ENCODE peak calls at places on chromosomes 5 and 9, in seven cellular contexts. W is vagina; J is fibroblast of lung; S is CD8-positive, alpha-beta T cell; B is choroid plexus epithelial cell; U is IMR-90; P is colonic mucosa. Q is an unnamed sample.

GRCh38 chr5:68932830-68933434 is 160.9 kb upstream of the SLC30A5 start:
- DNase-seq in W (no peak), J (peak; percentile 9), S (no peak), B (peak; percentile 9), U (no peak), P (no peak), Q (no peak)

GRCh38 chr5:36839479-36839878 is 37.1 kb upstream of the NIPBL start:
- DNase-seq in W (no peak), J (no peak), S (no peak), B (no peak), U (no peak), P (no peak), Q (no peak)

GRCh38 chr5:139638090-139638735 is 9.9 kb upstream of the CXXC5 start:
- DNase-seq in W (peak; percentile 89), J (peak; percentile 76), S (no peak), B (peak; percentile 64), U (peak; percentile 66), P (peak; percentile 85), Q (peak; percentile 70)

GRCh38 chr9:84187090-84187489 is 153.5 kb downstream of the SLC28A3 start:
- DNase-seq in W (no peak), J (peak; percentile 48), S (no peak), B (peak; percentile 20), U (no peak), P (no peak), Q (no peak)

GRCh38 chr9:114855488-114855887 is 49.6 kb upstream of the TNFSF15 start:
- DNase-seq in W (no peak), J (peak; percentile 51), S (no peak), B (no peak), U (peak; percentile 12), P (no peak), Q (no peak)

GRCh38 chr5:16050414-16050813 is 129.2 kb downstream of the MARCHF11 start:
- DNase-seq in W (no peak), J (no peak), S (no peak), B (no peak), U (no peak), P (no peak), Q (no peak)

GRCh38 chr5:131423056-131423455 is 159.2 kb downstream of the CDC42SE2 start:
- DNase-seq in W (no peak), J (peak; percentile 19), S (no peak), B (peak; percentile 71), U (peak; percentile 27), P (no peak), Q (no peak)

GRCh38 chr5:74492230-74492629 is 148.3 kb downstream of the ENC1 start:
- DNase-seq in W (no peak), J (no peak), S (no peak), B (no peak), U (no peak), P (no peak), Q (no peak)

GRCh38 chr5:78611161-78611605 is 37.4 kb downstream of the LHFPL2 start:
- DNase-seq in W (no peak), J (peak; percentile 47), S (no peak), B (no peak), U (peak; percentile 50), P (no peak), Q (peak; percentile 55)

GRCh38 chr5:74281191-74281590 is 359.3 kb downstream of the ENC1 start:
- DNase-seq in W (no peak), J (no peak), S (no peak), B (no peak), U (no peak), P (no peak), Q (no peak)

GRCh38 chr5:135846311-135846710 is 11.8 kb downstream of the SLC25A48 start:
- DNase-seq in W (no peak), J (no peak), S (no peak), B (no peak), U (no peak), P (no peak), Q (no peak)

GRCh38 chr5:127942246-127943060 is 141.1 kb upstream of the SLC12A2 start:
- DNase-seq in W (no peak), J (peak; percentile 56), S (no peak), B (peak; percentile 54), U (peak; percentile 66), P (no peak), Q (no peak)

GRCh38 chr5:75510417-75510835 is 1.0 kb downstream of the CERT1 start:
- DNase-seq in W (no peak), J (peak; percentile 49), S (no peak), B (peak; percentile 42), U (peak; percentile 28), P (no peak), Q (no peak)

GRCh38 chr5:66122379-66123034 is 21.6 kb upstream of the SREK1 start:
- DNase-seq in W (no peak), J (peak; percentile 48), S (no peak), B (no peak), U (peak; percentile 59), P (no peak), Q (no peak)

GRCh38 chr5:78984020-78984610 is 995 bp downstream of the ARSB start:
- DNase-seq in W (no peak), J (peak; percentile 26), S (no peak), B (peak; percentile 32), U (peak; percentile 21), P (no peak), Q (no peak)

GRCh38 chr5:112403069-112403468 is 16.0 kb downstream of the EPB41L4A start:
- DNase-seq in W (no peak), J (no peak), S (no peak), B (no peak), U (no peak), P (no peak), Q (no peak)

GRCh38 chr5:142597546-142598337 is 88.1 kb downstream of the FGF1 start:
- DNase-seq in W (no peak), J (peak; percentile 84), S (no peak), B (peak; percentile 80), U (peak; percentile 90), P (no peak), Q (no peak)

GRCh38 chr5:94849821-94850736 is 231.6 kb downstream of the SLF1 start:
- DNase-seq in W (no peak), J (peak; percentile 76), S (peak; percentile 21), B (peak; percentile 88), U (peak; percentile 66), P (no peak), Q (no peak)

GRCh38 chr9:136088481-136088938 is 6.6 kb downstream of the NACC2 start:
- DNase-seq in W (no peak), J (no peak), S (no peak), B (no peak), U (no peak), P (no peak), Q (no peak)

GRCh38 chr5:181198106-181198685 is 6.8 kb downstream of the TRIM7 start:
- DNase-seq in W (no peak), J (no peak), S (no peak), B (no peak), U (no peak), P (no peak), Q (no peak)

GRCh38 chr9:81894891-81895290 is 33.3 kb upstream of the SPATA31D4 start:
- DNase-seq in W (no peak), J (peak; percentile 45), S (no peak), B (no peak), U (peak; percentile 30), P (no peak), Q (no peak)

GRCh38 chr5:93596676-93597441 is 13.8 kb downstream of the NR2F1 start:
- DNase-seq in W (peak; percentile 80), J (no peak), S (no peak), B (peak; percentile 52), U (no peak), P (peak; percentile 75), Q (no peak)

GRCh38 chr5:96597441-96598020 is 64.6 kb upstream of the CAST start:
- DNase-seq in W (no peak), J (peak; percentile 82), S (no peak), B (peak; percentile 63), U (peak; percentile 77), P (no peak), Q (no peak)

GRCh38 chr5:96601200-96601599 is 61.0 kb upstream of the CAST start:
- DNase-seq in W (no peak), J (no peak), S (no peak), B (no peak), U (no peak), P (no peak), Q (no peak)

GRCh38 chr5:96590796-96591195 is 71.4 kb upstream of the CAST start:
- DNase-seq in W (no peak), J (no peak), S (no peak), B (no peak), U (no peak), P (no peak), Q (no peak)

GRCh38 chr5:96595300-96596090 is 66.7 kb upstream of the CAST start:
- DNase-seq in W (no peak), J (no peak), S (no peak), B (no peak), U (no peak), P (peak; percentile 24), Q (no peak)
- TF ChIP-seq CTCF in W (peak; percentile 12), J (peak; percentile 23), S (peak; percentile 54), B (peak; percentile 53), U (peak; percentile 29), P (peak; percentile 40), Q (peak; percentile 64)

DNA sequence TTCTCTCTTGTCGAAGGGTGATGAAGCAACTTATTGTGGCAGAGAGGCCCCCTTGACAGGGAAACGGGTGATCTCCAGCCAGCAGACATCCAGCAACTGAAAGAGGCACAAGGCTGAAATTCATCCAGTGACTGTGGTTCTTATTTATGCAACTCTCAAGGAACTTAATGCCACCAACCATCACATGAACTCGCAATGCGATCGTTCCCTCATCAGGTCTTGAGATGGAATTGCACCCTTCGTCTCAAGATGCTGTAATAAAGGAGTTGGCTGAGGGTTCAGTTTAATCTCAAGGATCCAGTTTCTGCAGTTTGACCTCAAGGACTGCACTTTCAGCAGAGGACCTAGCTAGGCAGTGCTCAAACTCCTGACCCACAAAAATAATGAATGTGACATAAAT is 957.6 kb upstream of the CTNND2 start:
- DNase-seq in W (no peak), J (no peak), S (no peak), B (no peak), U (no peak), P (no peak), Q (no peak)
- TF ChIP-seq CTCF in W (no peak), J (no peak), S (no peak), B (no peak), U (no peak), P (no peak), Q (no peak)

GRCh38 chr5:159773062-159773924 is 143.0 kb upstream of the ADRA1B start:
- DNase-seq in W (peak; percentile 85), J (peak; percentile 93), S (peak; percentile 56), B (peak; percentile 90), U (peak; percentile 90), P (peak; percentile 30), Q (no peak)
- TF ChIP-seq CTCF in W (no peak), J (no peak), S (no peak), B (peak; percentile 35), U (peak; percentile 46), P (no peak), Q (peak; percentile 33)

DNA sequence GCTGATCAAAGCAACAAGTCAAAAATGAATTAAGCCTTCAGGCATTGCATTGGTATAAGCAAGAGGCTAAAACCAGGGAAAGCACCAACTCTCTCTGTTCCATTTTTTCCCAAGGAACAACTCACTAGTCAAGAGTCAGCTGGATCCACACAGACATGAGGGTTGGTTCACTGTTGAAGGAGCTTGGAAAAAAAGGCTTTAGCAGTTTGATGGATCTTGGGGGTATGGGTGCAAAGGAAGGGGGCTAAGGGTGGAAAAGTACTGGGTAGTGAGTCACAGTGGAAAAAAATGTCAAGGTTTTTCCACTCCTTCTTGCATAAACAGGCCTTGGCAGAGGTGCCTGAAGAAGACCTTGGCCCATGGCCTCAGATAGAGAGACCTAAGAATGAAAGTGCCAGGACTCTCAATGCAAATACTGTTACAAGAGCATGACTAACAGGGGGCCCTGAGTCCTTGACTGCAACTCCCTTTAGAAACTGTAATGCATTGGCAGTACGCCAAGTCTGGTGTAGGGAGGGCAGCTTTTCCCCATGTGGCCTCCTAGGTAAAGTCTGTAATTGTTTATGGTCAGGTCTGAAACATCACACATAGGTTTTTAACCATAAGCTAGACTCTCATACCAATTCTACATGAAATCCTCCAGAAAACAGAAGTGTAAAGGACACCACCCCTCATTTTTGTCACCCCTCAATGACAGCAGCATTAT is 23.7 kb downstream of the ACTL7A start:
- DNase-seq in W (no peak), J (peak; percentile 74), S (peak; percentile 7), B (peak; percentile 93), U (peak; percentile 84), P (peak; percentile 42), Q (no peak)
- TF ChIP-seq CTCF in W (no peak), J (no peak), S (no peak), B (no peak), U (no peak), P (no peak), Q (no peak)